ENCODE peak calls at places on chromosomes 6 and 20, in four cellular contexts. C is stimulated activated effector memory CD8-positive, alpha-beta T cell treated with anti-CD3 and anti-CD28 coated beads, Interleukin-12 subunit alpha, Interleukin-12 subunit beta, amount 100 ng/mL, for 72 hours; D is dorsolateral prefrontal cortex; P is hepatic stellate cell. Q is an unnamed sample.

GRCh38 chr6:135095716-135096115 is 41.1 kb upstream of the HBS1L start:
- DNase-seq in C (no peak), D (no peak), P (no peak), Q (no peak)

GRCh38 chr20:33370296-33370695 is 31.0 kb downstream of the CDK5RAP1 start:
- DNase-seq in C (peak), D (no peak), P (no peak), Q (no peak)

GRCh38 chr20:48606841-48607543 is 220.8 kb downstream of the PREX1 start:
- DNase-seq in C (no peak), D (peak), P (no peak), Q (peak)

GRCh38 chr6:119524410-119524809 is 174.8 kb upstream of the MAN1A1 start:
- DNase-seq in C (no peak), D (no peak), P (no peak), Q (no peak)

GRCh38 chr6:18165746-18166145 is 10.5 kb downstream of the KDM1B start:
- DNase-seq in C (no peak), D (no peak), P (no peak), Q (no peak)

GRCh38 chr6:31446481-31446880 is 43.1 kb downstream of the MICA start:
- DNase-seq in C (no peak), D (no peak), P (no peak), Q (no peak)

GRCh38 chr6:125421853-125422252 is 120.1 kb upstream of the HDDC2 start:
- DNase-seq in C (no peak), D (peak), P (no peak), Q (peak)

GRCh38 chr20:36861625-36861874 is 14.4 kb upstream of the TLDC2 start:
- DNase-seq in C (no peak), D (no peak), P (no peak), Q (no peak)

GRCh38 chr6:158321960-158322359 is 9.7 kb downstream of the TULP4 start:
- DNase-seq in C (no peak), D (no peak), P (peak), Q (no peak)

GRCh38 chr6:24402697-24403500 is at the start of gene MRS2:
- DNase-seq in C (peak), D (peak), P (peak), Q (peak)

GRCh38 chr20:13101701-13102100 is 92.9 kb downstream of the SPTLC3 start:
- DNase-seq in C (no peak), D (no peak), P (no peak), Q (no peak)

Q was measured in posterior cingulate gyrus.